ENCODE peak calls at places on chromosomes 6 and 20, in eight cellular contexts. J is stimulated activated CD8-positive, alpha-beta memory T cell treated with anti-CD3 and anti-CD28 coated beads, Interleukin-15, amount 100 ng/mL, for 24 hours; V is Kasumi-1; A is tibial artery; H is aorta; O is HL-60; X is upper lobe of left lung; F is dermis microvascular lymphatic vessel endothelial cell. K is an unnamed sample.

GRCh38 chr20:63783970-63784369 is 44.4 kb downstream of the SLC2A4RG start:
- DNase-seq in H (peak), V (no peak), F (no peak), X (no peak), O (no peak), J (no peak), A (no peak), K (no peak)

GRCh38 chr6:103874575-103874974 is 985.1 kb downstream of the HACE1 start:
- DNase-seq in V (no peak), O (no peak), X (no peak), A (no peak), F (no peak), H (no peak), J (no peak), K (no peak)

GRCh38 chr6:92052513-92052912 is 1366.8 kb downstream of the EPHA7 start:
- DNase-seq in X (no peak), J (no peak), F (no peak), O (no peak), A (no peak), H (no peak), V (no peak), K (no peak)

GRCh38 chr20:38157635-38158495 is 7.2 kb downstream of the TGM2 start:
- DNase-seq in J (no peak), V (no peak), H (peak), O (no peak), X (no peak), F (peak), A (peak), K (no peak)

GRCh38 chr6:158642805-158643489 is 1.6 kb downstream of the DYNLT1 start:
- DNase-seq in O (no peak), F (peak), H (peak), J (no peak), X (no peak), V (no peak), A (peak), K (no peak)

GRCh38 chr6:16555550-16555949 is 205.7 kb downstream of the ATXN1 start:
- DNase-seq in J (no peak), H (no peak), O (no peak), X (no peak), V (no peak), A (no peak), F (no peak), K (no peak)

GRCh38 chr6:129493396-129493902 is 216.5 kb downstream of the ARHGAP18 start:
- DNase-seq in X (no peak), J (no peak), A (no peak), F (peak), V (no peak), O (no peak), H (no peak), K (no peak)

GRCh38 chr6:32796848-32797776 is 19.7 kb downstream of the HLA-DOB start:
- DNase-seq in V (peak), A (peak), H (peak), J (peak), O (no peak), F (peak), X (no peak), K (no peak)

GRCh38 chr6:51535327-51535726 is 552.1 kb downstream of the PKHD1 start:
- DNase-seq in V (no peak), X (no peak), F (no peak), H (no peak), A (no peak), J (no peak), O (no peak), K (no peak)

GRCh38 chr6:14841901-14842421 is 403.9 kb upstream of the JARID2 start:
- DNase-seq in H (no peak), F (no peak), V (no peak), X (no peak), A (no peak), O (no peak), J (no peak), K (no peak)

GRCh38 chr6:162251257-162251656 is 476.3 kb downstream of the PRKN start:
- DNase-seq in F (no peak), V (no peak), O (no peak), J (no peak), A (no peak), X (no peak), H (no peak), K (no peak)

GRCh38 chr20:51955756-51956155 is 153.4 kb upstream of the SALL4 start:
- DNase-seq in V (no peak), H (no peak), J (no peak), O (no peak), F (no peak), A (no peak), X (no peak), K (no peak)

GRCh38 chr6:157592566-157592965 is 211.6 kb downstream of the ZDHHC14 start:
- DNase-seq in J (no peak), V (no peak), A (no peak), O (no peak), H (no peak), F (no peak), X (peak), K (no peak)

GRCh38 chr6:1544603-1545002 is 65.1 kb upstream of the FOXC1 start:
- DNase-seq in O (no peak), J (no peak), H (no peak), F (no peak), V (no peak), A (no peak), X (no peak), K (no peak)

GRCh38 chr6:165439928-165440554 is 130.6 kb upstream of the C6orf118 start:
- DNase-seq in F (peak), A (no peak), J (no peak), H (no peak), X (no peak), V (peak), O (no peak), K (peak)

GRCh38 chr20:39072653-39073052 is 110.5 kb downstream of the DHX35 start:
- DNase-seq in H (no peak), J (no peak), A (no peak), X (no peak), O (no peak), F (no peak), V (no peak), K (no peak)

GRCh38 chr20:49179368-49180277 is 8.5 kb downstream of the STAU1 start:
- DNase-seq in F (peak), H (no peak), A (no peak), X (no peak), O (no peak), V (no peak), J (no peak), K (no peak)

GRCh38 chr6:157110620-157111019 is 212.7 kb downstream of the TMEM242 start:
- DNase-seq in O (no peak), H (no peak), F (no peak), X (no peak), V (no peak), J (no peak), A (no peak), K (no peak)

GRCh38 chr20:50346372-50347347 is 156.0 kb downstream of the CEBPB start:
- DNase-seq in A (peak), O (no peak), H (peak), J (no peak), X (no peak), F (peak), V (peak), K (no peak)

GRCh38 chr6:42979523-42980177 is 669 bp upstream of the PEX6 start:
- DNase-seq in J (no peak), H (no peak), F (peak), A (no peak), X (no peak), O (no peak), V (peak), K (no peak)

GRCh38 chr6:56050530-56050929 is 175.1 kb upstream of the BMP5 start:
- DNase-seq in J (no peak), X (no peak), A (no peak), V (no peak), F (no peak), H (no peak), O (no peak), K (no peak)

GRCh38 chr6:156976144-156977088 is 199.2 kb downstream of the ARID1B start:
- DNase-seq in O (no peak), V (no peak), H (no peak), X (no peak), J (no peak), F (no peak), A (no peak), K (no peak)

GRCh38 chr20:58362117-58362516 is 26.9 kb upstream of the VAPB start:
- DNase-seq in V (no peak), A (no peak), X (no peak), J (no peak), F (no peak), O (no peak), H (no peak), K (no peak)

GRCh38 chr6:21132856-21133610 is 460.5 kb upstream of the SOX4 start:
- DNase-seq in F (peak), H (no peak), X (no peak), O (no peak), V (no peak), A (no peak), J (no peak), K (no peak)

GRCh38 chr6:105968230-105968954 is 117.7 kb upstream of the PRDM1 start:
- DNase-seq in F (no peak), J (no peak), O (no peak), V (no peak), X (no peak), H (no peak), A (no peak), K (no peak)

GRCh38 chr6:135996668-135997067 is 145.2 kb downstream of the PDE7B start:
- DNase-seq in V (no peak), O (no peak), H (no peak), A (no peak), J (no peak), X (no peak), F (no peak), K (no peak)

GRCh38 chr6:117907600-117908245 is 659 bp downstream of the SLC35F1 start:
- DNase-seq in J (no peak), H (peak), V (no peak), O (no peak), A (no peak), F (peak), X (peak), K (no peak)

GRCh38 chr20:58378056-58378455 is 11.0 kb upstream of the VAPB start:
- DNase-seq in H (no peak), F (no peak), O (no peak), X (no peak), J (no peak), A (no peak), V (no peak), K (no peak)

GRCh38 chr20:25282796-25283195 is 34.9 kb downstream of the PYGB start:
- DNase-seq in F (no peak), X (no peak), A (no peak), O (no peak), J (no peak), V (no peak), H (peak), K (no peak)

GRCh38 chr20:38748097-38748862 is at the start of gene ACTR5:
- DNase-seq in V (peak), X (peak), H (peak), J (peak), O (peak), F (peak), A (peak), K (peak)

GRCh38 chr6:130997061-130997753 is 65.8 kb downstream of the EPB41L2 start:
- DNase-seq in O (no peak), A (no peak), H (no peak), F (peak), V (no peak), X (no peak), J (no peak), K (no peak)

GRCh38 chr20:6636209-6637159 is 131.0 kb upstream of the BMP2 start:
- DNase-seq in O (no peak), A (no peak), J (no peak), H (no peak), X (no peak), V (peak), F (peak), K (no peak)

GRCh38 chr20:35583636-35584560 is 31.7 kb upstream of the SPAG4 start:
- DNase-seq in J (no peak), O (no peak), X (peak), A (no peak), V (no peak), F (no peak), H (peak), K (no peak)

GRCh38 chr6:125906158-125906998 is 50.2 kb upstream of the HINT3 start:
- DNase-seq in J (no peak), O (no peak), X (no peak), F (peak), A (no peak), V (peak), H (no peak), K (no peak)